ENCODE peak calls at places on chromosomes 6 and 20, in ten cellular contexts. D is activated T-helper 1 cell treated with anti-CD3 and anti-CD28 coated beads, Interleukin-2, amount 50 U/mL, for 16 hours; U is fibroblast of mammary gland; R is erythroblast; K is stimulated activated CD4-positive, alpha-beta T cell treated with anti-CD3 and anti-CD28 coated beads, Interleukin-12 subunit alpha, Interleukin-12 subunit beta, amount 100 ng/mL, for 48 hours; I is stimulated activated CD8-positive, alpha-beta memory T cell treated with anti-CD3 and anti-CD28 coated beads, Interleukin-2, amount 100 ng/mL, for 48 hours; P is left cardiac atrium; J is NCI-H524; F is heart left ventricle; M is T follicular helper cell. W is an unnamed sample.
A peak's percentile ranks its signal among the peaks of the same experiment; 100 is the strongest.

GRCh38 chr6:151916680-151917164 is 109.2 kb downstream of the ESR1 start:
- DNase-seq in K (no peak), R (no peak), I (no peak), U (peak; percentile 98), F (no peak), M (no peak), P (no peak), J (no peak), D (no peak), W (peak; percentile 74)

GRCh38 chr6:30200551-30201281 is 12.5 kb downstream of the TRIM26 start:
- DNase-seq in P (no peak), U (no peak), I (no peak), M (no peak), D (no peak), J (no peak), R (no peak), F (no peak), K (no peak), W (no peak)

GRCh38 chr20:62799036-62799435 is 2.8 kb downstream of the MRGBP start:
- DNase-seq in R (no peak), U (no peak), K (no peak), P (no peak), J (no peak), D (no peak), I (no peak), F (no peak), M (no peak), W (no peak)

GRCh38 chr20:14667241-14667640 is 329.8 kb upstream of the FLRT3 start:
- DNase-seq in R (no peak), J (no peak), U (no peak), M (no peak), I (no peak), D (no peak), K (no peak), F (no peak), P (no peak), W (no peak)

GRCh38 chr6:128139519-128139918 is 238.7 kb upstream of the THEMIS start:
- DNase-seq in M (no peak), R (no peak), P (no peak), D (no peak), J (no peak), K (no peak), I (no peak), F (no peak), U (peak; percentile 64), W (peak; percentile 6)

GRCh38 chr6:118509009-118509617 is 39.0 kb upstream of the PLN start:
- DNase-seq in F (peak; percentile 35), K (no peak), M (no peak), I (no peak), J (no peak), U (peak; percentile 54), D (no peak), P (no peak), R (peak; percentile 25), W (peak; percentile 36)

GRCh38 chr6:73811706-73812105 is 115.7 kb downstream of the CD109 start:
- DNase-seq in J (no peak), R (no peak), U (no peak), M (no peak), I (no peak), D (no peak), P (no peak), K (no peak), F (no peak), W (no peak)

GRCh38 chr6:72406517-72406916 is 215.3 kb upstream of the KCNQ5 start:
- DNase-seq in R (no peak), D (no peak), K (no peak), P (no peak), M (no peak), J (no peak), F (no peak), U (no peak), I (no peak), W (no peak)

GRCh38 chr20:24694727-24695528 is 225.5 kb downstream of the SYNDIG1 start:
- DNase-seq in I (no peak), M (no peak), P (no peak), J (no peak), R (no peak), F (peak; percentile 46), D (no peak), K (no peak), U (no peak), W (peak; percentile 60)

GRCh38 chr6:10414766-10415592 is at the start of gene TFAP2A:
- DNase-seq in P (no peak), R (no peak), M (no peak), J (no peak), F (no peak), I (no peak), K (no peak), D (no peak), U (peak; percentile 18), W (peak; percentile 63)

GRCh38 chr6:153425536-153425935 is 294.5 kb upstream of the RGS17 start:
- DNase-seq in R (no peak), D (no peak), P (no peak), I (no peak), M (no peak), F (no peak), J (no peak), K (no peak), U (no peak), W (no peak)

GRCh38 chr20:10857362-10858070 is 183.7 kb upstream of the JAG1 start:
- DNase-seq in M (no peak), P (peak; percentile 30), D (no peak), K (no peak), J (no peak), I (no peak), U (peak; percentile 88), F (peak; percentile 37), R (no peak), W (no peak)

GRCh38 chr20:16404640-16405039 is 168.6 kb downstream of the KIF16B start:
- DNase-seq in J (no peak), M (no peak), D (no peak), I (no peak), P (no peak), R (no peak), F (no peak), K (no peak), U (no peak), W (no peak)

GRCh38 chr6:102407886-102408741 is 1014.6 kb downstream of the GRIK2 start:
- DNase-seq in K (no peak), U (no peak), P (no peak), J (no peak), F (no peak), R (no peak), M (no peak), D (no peak), I (no peak), W (no peak)

GRCh38 chr20:25233016-25233772 is 14.7 kb upstream of the PYGB start:
- DNase-seq in J (no peak), I (no peak), U (peak; percentile 88), D (no peak), K (no peak), P (peak; percentile 87), R (no peak), M (no peak), F (peak; percentile 66), W (peak; percentile 48)

GRCh38 chr6:132246632-132247270 is 154.5 kb downstream of the MOXD1 start:
- DNase-seq in F (no peak), P (no peak), R (no peak), J (no peak), M (no peak), U (no peak), D (no peak), K (no peak), I (no peak), W (no peak)

GRCh38 chr20:63542031-63542559 is 4.9 kb upstream of the PTK6 start:
- DNase-seq in P (no peak), K (no peak), D (no peak), M (no peak), F (no peak), I (no peak), U (no peak), R (no peak), J (no peak), W (no peak)

GRCh38 chr6:138499303-138499991 is at the start of gene NHSL1:
- DNase-seq in K (no peak), U (no peak), D (no peak), R (no peak), J (peak; percentile 90), P (no peak), F (no peak), M (no peak), I (no peak), W (peak; percentile 50)

GRCh38 chr20:50786703-50787102 is 8.2 kb upstream of the BCAS4 start:
- DNase-seq in D (no peak), J (no peak), P (no peak), U (no peak), I (no peak), F (no peak), K (no peak), R (no peak), M (no peak), W (no peak)

GRCh38 chr20:50053790-50054547 is 59.0 kb downstream of the UBE2V1 start:
- DNase-seq in K (no peak), F (no peak), P (no peak), U (no peak), R (no peak), J (no peak), M (no peak), I (no peak), D (no peak), W (no peak)

GRCh38 chr20:5001174-5002076 is at the start of gene SLC23A2:
- DNase-seq in K (peak; percentile 46), D (peak; percentile 48), P (peak; percentile 61), R (peak; percentile 64), F (peak; percentile 58), U (no peak), M (peak; percentile 55), J (no peak), I (peak; percentile 30), W (peak; percentile 92)

GRCh38 chr6:41584668-41585205 is 38.6 kb downstream of the FOXP4 start:
- DNase-seq in R (no peak), U (no peak), F (no peak), J (no peak), M (no peak), P (no peak), D (no peak), K (no peak), I (no peak), W (no peak)

GRCh38 chr6:151059612-151060095 is 180.1 kb upstream of the AKAP12 start:
- DNase-seq in P (no peak), J (no peak), U (peak; percentile 61), I (no peak), D (no peak), F (no peak), M (no peak), K (no peak), R (no peak), W (no peak)

GRCh38 chr6:128487055-128487454 is 33.3 kb downstream of the PTPRK start:
- DNase-seq in J (no peak), P (no peak), R (no peak), K (no peak), M (no peak), D (no peak), F (no peak), U (no peak), I (no peak), W (no peak)

GRCh38 chr6:113281014-113281810 is 575.9 kb upstream of the MARCKS start:
- DNase-seq in D (no peak), F (no peak), I (no peak), K (no peak), U (no peak), M (no peak), R (no peak), J (no peak), P (no peak), W (peak; percentile 21)